ENCODE peak calls at places on chromosome 15, in four cellular contexts. One of them, this sample, is unnamed.
A peak's percentile ranks its signal among the peaks of the same experiment; 100 is the strongest.

GRCh38 chr15:76863693-76864092 is 41.4 kb downstream of the SCAPER start:
- DNase-seq in mesendoderm: peak; percentile 5
- DNase-seq in IMR-90: no peak
- DNase-seq in H9: no peak
- DNase-seq in this sample: no peak

GRCh38 chr15:85941186-85941855 is 138.3 kb upstream of the AGBL1 start:
- DNase-seq in mesendoderm: no peak
- DNase-seq in IMR-90: no peak
- DNase-seq in H9: no peak
- DNase-seq in this sample: no peak

GRCh38 chr15:47576921-47577474 is 140.3 kb upstream of the SEMA6D start:
- DNase-seq in H9: no peak
- DNase-seq in mesendoderm: no peak
- DNase-seq in IMR-90: peak; percentile 10
- DNase-seq in this sample: no peak

GRCh38 chr15:89115547-89115946 is 27.3 kb downstream of the ABHD2 start:
- DNase-seq in H9: no peak
- DNase-seq in IMR-90: no peak
- DNase-seq in mesendoderm: no peak
- DNase-seq in this sample: no peak

GRCh38 chr15:29324746-29325145 is 55.1 kb upstream of the NSMCE3 start:
- DNase-seq in mesendoderm: no peak
- DNase-seq in IMR-90: no peak
- DNase-seq in H9: no peak
- DNase-seq in this sample: no peak

GRCh38 chr15:66739287-66739686 is 37.3 kb downstream of the SMAD6 start:
- DNase-seq in IMR-90: no peak
- DNase-seq in H9: no peak
- DNase-seq in mesendoderm: no peak
- DNase-seq in this sample: no peak

GRCh38 chr15:99390667-99391066 is 139.4 kb downstream of the LRRC28 start:
- DNase-seq in IMR-90: no peak
- DNase-seq in mesendoderm: peak; percentile 73
- DNase-seq in H9: peak; percentile 56
- DNase-seq in this sample: no peak

GRCh38 chr15:70101459-70102113 is 3.9 kb upstream of the TLE3 start:
- DNase-seq in IMR-90: peak; percentile 86
- DNase-seq in mesendoderm: peak; percentile 98
- DNase-seq in H9: peak; percentile 77
- DNase-seq in this sample: no peak

GRCh38 chr15:77797270-77797669 is 164.6 kb upstream of the LINGO1 start:
- DNase-seq in mesendoderm: no peak
- DNase-seq in IMR-90: no peak
- DNase-seq in H9: no peak
- DNase-seq in this sample: no peak

GRCh38 chr15:66565731-66566130 is at the start of gene LCTL:
- DNase-seq in IMR-90: peak; percentile 72
- DNase-seq in mesendoderm: peak; percentile 81
- DNase-seq in H9: peak; percentile 80
- DNase-seq in this sample: peak; percentile 73

GRCh38 chr15:80615783-80616391 is 79.2 kb upstream of the ABHD17C start:
- DNase-seq in IMR-90: peak; percentile 66
- DNase-seq in mesendoderm: no peak
- DNase-seq in H9: no peak
- DNase-seq in this sample: no peak

GRCh38 chr15:48631191-48631770 is 14.2 kb downstream of the FBN1 start:
- DNase-seq in H9: no peak
- DNase-seq in mesendoderm: peak; percentile 54
- DNase-seq in IMR-90: peak; percentile 32
- DNase-seq in this sample: no peak

GRCh38 chr15:63466378-63467192 is 37.8 kb upstream of the USP3 start:
- DNase-seq in mesendoderm: peak; percentile 89
- DNase-seq in H9: peak; percentile 67
- DNase-seq in IMR-90: peak; percentile 70
- DNase-seq in this sample: peak; percentile 55

GRCh38 chr15:96237002-96237401 is 93.5 kb upstream of the NR2F2 start:
- DNase-seq in H9: no peak
- DNase-seq in mesendoderm: no peak
- DNase-seq in IMR-90: no peak
- DNase-seq in this sample: no peak

GRCh38 chr15:40046721-40047412 is 7.9 kb upstream of the SRP14 start:
- DNase-seq in IMR-90: peak; percentile 84
- DNase-seq in mesendoderm: no peak
- DNase-seq in H9: no peak
- DNase-seq in this sample: peak; percentile 26

GRCh38 chr15:34084086-34084485 is 17.6 kb downstream of the EMC7 start:
- DNase-seq in IMR-90: peak; percentile 84
- DNase-seq in H9: no peak
- DNase-seq in mesendoderm: no peak
- DNase-seq in this sample: no peak

GRCh38 chr15:33204087-33204486 is 9.6 kb upstream of the FMN1 start:
- DNase-seq in H9: no peak
- DNase-seq in mesendoderm: no peak
- DNase-seq in IMR-90: no peak
- DNase-seq in this sample: no peak

GRCh38 chr15:43505723-43506122 is 11.7 kb upstream of the MAP1A start:
- DNase-seq in IMR-90: peak; percentile 92
- DNase-seq in mesendoderm: no peak
- DNase-seq in H9: no peak
- DNase-seq in this sample: no peak

GRCh38 chr15:77034620-77035467 is 36.1 kb downstream of the TSPAN3 start:
- DNase-seq in IMR-90: no peak
- DNase-seq in mesendoderm: no peak
- DNase-seq in H9: peak; percentile 58
- DNase-seq in this sample: peak; percentile 91

GRCh38 chr15:39202641-39203040 is 378.2 kb upstream of the THBS1 start:
- DNase-seq in IMR-90: no peak
- DNase-seq in H9: no peak
- DNase-seq in mesendoderm: no peak
- DNase-seq in this sample: no peak

GRCh38 chr15:39629376-39629775 is 48.5 kb downstream of the THBS1 start:
- DNase-seq in mesendoderm: no peak
- DNase-seq in H9: no peak
- DNase-seq in IMR-90: peak; percentile 43
- DNase-seq in this sample: no peak

GRCh38 chr15:40386480-40386879 is 4.0 kb downstream of the KNSTRN start:
- DNase-seq in H9: no peak
- DNase-seq in mesendoderm: no peak
- DNase-seq in IMR-90: no peak
- DNase-seq in this sample: no peak

GRCh38 chr15:67409175-67409574 is 111.8 kb upstream of the C15orf61 start:
- DNase-seq in mesendoderm: no peak
- DNase-seq in IMR-90: no peak
- DNase-seq in H9: no peak
- DNase-seq in this sample: no peak

GRCh38 chr15:91243806-91244205 is 143.7 kb downstream of the SV2B start:
- DNase-seq in mesendoderm: no peak
- DNase-seq in H9: no peak
- DNase-seq in IMR-90: no peak
- DNase-seq in this sample: no peak

GRCh38 chr15:38636597-38636996 is 72.0 kb upstream of the RASGRP1 start:
- DNase-seq in IMR-90: no peak
- DNase-seq in mesendoderm: no peak
- DNase-seq in H9: no peak
- DNase-seq in this sample: no peak

GRCh38 chr15:78358114-78358513 is 18.0 kb downstream of the CRABP1 start:
- DNase-seq in IMR-90: no peak
- DNase-seq in mesendoderm: peak; percentile 83
- DNase-seq in H9: peak; percentile 61
- DNase-seq in this sample: no peak

GRCh38 chr15:25790003-25790660 is 73.0 kb downstream of the ATP10A start:
- DNase-seq in IMR-90: peak; percentile 90
- DNase-seq in H9: no peak
- DNase-seq in mesendoderm: peak; percentile 50
- DNase-seq in this sample: no peak

GRCh38 chr15:79416876-79417275 is 15.3 kb upstream of the MINAR1 start:
- DNase-seq in H9: no peak
- DNase-seq in mesendoderm: no peak
- DNase-seq in IMR-90: no peak
- DNase-seq in this sample: no peak
- H3K56ac ChIP-seq in H9: no peak overlapping the region
- H3K56ac ChIP-seq in mesendoderm: no peak overlapping the region
- H3K56ac ChIP-seq in IMR-90: no peak overlapping the region
- H3K56ac ChIP-seq in this sample: no peak overlapping the region

DNA sequence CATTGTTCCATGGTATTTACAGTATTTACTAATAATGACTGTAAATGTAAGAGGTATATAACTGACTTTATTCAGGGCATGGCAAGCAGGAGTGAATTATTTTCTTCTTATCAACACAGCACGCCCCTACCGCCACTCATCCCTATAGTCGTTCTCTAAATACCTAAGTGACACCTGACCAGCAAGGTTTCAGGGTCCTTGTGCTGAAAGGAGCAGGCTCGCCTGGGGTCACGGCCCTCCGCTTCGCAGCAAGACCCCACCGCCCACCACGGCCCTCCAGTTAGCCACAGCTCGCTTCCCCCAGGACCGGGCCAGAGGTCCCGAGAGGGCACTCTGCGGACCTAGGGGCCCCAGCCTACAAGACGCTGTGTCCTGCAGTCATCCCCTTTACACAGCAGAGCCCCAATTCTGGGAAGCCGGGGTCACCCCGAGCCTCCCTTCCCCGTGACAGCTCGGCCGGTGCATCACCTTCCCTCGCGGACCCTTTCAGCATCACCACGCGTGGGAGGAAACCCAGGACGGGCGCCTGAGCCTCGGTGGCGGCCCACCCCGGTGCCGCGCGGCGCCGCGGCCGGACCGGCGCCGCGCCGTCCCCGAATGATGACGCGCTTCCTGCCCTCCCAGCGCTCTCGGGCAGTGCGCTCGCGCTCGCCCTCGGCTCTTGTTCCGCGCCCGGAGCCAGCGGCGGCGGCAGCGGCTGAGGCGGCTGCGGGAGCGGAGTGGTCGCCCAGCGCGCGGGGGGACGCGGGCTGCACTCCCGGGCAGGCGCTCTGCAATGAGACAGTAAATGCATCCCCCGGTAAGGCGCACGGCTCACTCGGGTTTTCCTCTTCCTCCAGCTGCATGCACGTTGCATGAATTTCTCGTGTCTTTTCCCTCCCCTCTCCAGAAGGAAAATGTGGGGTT is 225.1 kb upstream of the C2CD4B start:
- DNase-seq in H9: peak; percentile 69
- DNase-seq in mesendoderm: peak; percentile 85
- DNase-seq in IMR-90: peak; percentile 77
- DNase-seq in this sample: no peak
- H3K4ac ChIP-seq in H9: no peak within 1 kb of the TSS
- H3K4ac ChIP-seq in mesendoderm: peak within 1 kb of the TSS; percentile 61
- H3K4ac ChIP-seq in IMR-90: peak within 1 kb of the TSS; percentile 95
- H3K4ac ChIP-seq in this sample: peak within 1 kb of the TSS; percentile 76

DNA sequence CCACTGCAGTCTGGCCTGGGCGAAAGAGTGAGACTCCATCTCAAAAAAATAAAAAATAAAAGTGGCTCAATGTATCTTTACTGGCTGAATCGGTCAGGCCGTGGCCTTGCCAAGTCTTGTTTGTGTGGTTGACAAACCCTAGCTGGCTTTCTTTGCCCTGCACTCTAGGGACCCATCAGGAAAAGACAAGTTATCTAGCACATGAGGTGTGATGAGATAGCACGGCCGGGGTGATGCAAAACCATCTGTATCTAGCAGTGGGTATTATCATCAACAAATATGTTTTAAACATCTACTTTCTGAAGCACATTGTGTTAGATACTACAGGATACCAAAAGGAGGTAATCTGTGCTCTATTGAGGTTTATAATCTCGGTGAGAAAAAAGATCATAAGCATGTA is 3.9 kb upstream of the DPP8 start:
- DNase-seq in H9: no peak
- DNase-seq in mesendoderm: peak; percentile 67
- DNase-seq in IMR-90: no peak
- DNase-seq in this sample: no peak
- H3K56ac ChIP-seq in H9: no peak overlapping the region
- H3K56ac ChIP-seq in mesendoderm: no peak overlapping the region
- H3K56ac ChIP-seq in IMR-90: no peak overlapping the region
- H3K56ac ChIP-seq in this sample: no peak overlapping the region

GRCh38 chr15:49877117-49877860 is 241.7 kb downstream of the ATP8B4 start:
- DNase-seq in H9: no peak
- DNase-seq in mesendoderm: peak; percentile 38
- DNase-seq in IMR-90: peak; percentile 60
- DNase-seq in this sample: no peak
- H3K4ac ChIP-seq in H9: no peak overlapping the region
- H3K4ac ChIP-seq in mesendoderm: no peak overlapping the region
- H3K4ac ChIP-seq in IMR-90: peak overlapping the region; percentile 34
- H3K4ac ChIP-seq in this sample: no peak overlapping the region

DNA sequence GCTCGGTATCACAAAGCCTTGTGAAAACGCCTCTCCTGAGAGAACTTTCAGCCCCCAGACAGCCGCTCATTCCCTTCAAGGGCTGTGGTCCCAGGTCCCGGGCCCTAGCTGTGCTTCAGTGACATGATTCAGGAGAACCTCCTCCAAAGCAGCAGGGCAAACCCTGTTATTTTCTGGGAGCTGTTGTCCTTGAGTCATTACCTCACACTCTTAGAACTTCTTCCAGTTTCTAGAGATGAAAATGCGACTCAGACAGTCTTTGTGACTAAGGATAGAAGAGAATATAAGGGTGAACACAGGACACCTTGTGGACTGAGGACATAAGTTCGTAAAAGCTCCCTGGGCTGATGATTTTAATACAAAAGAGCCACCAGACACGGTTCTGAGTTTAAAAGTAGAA is 203.8 kb downstream of the RORA start:
- DNase-seq in H9: no peak
- DNase-seq in mesendoderm: no peak
- DNase-seq in IMR-90: peak; percentile 70
- DNase-seq in this sample: no peak
- H3K56ac ChIP-seq in H9: no peak overlapping the region
- H3K56ac ChIP-seq in mesendoderm: no peak overlapping the region
- H3K56ac ChIP-seq in IMR-90: no peak overlapping the region
- H3K56ac ChIP-seq in this sample: no peak overlapping the region

GRCh38 chr15:101187820-101188516 is 63.9 kb downstream of the CHSY1 start:
- DNase-seq in IMR-90: peak; percentile 99
- DNase-seq in H9: no peak
- DNase-seq in mesendoderm: peak; percentile 84
- DNase-seq in this sample: no peak

GRCh38 chr15:101189341-101189679 is 62.5 kb downstream of the CHSY1 start:
- DNase-seq in IMR-90: no peak
- DNase-seq in H9: no peak
- DNase-seq in mesendoderm: no peak
- DNase-seq in this sample: no peak

GRCh38 chr15:101190196-101190595 is 61.7 kb downstream of the CHSY1 start:
- DNase-seq in mesendoderm: no peak
- DNase-seq in IMR-90: peak; percentile 38
- DNase-seq in H9: no peak
- DNase-seq in this sample: no peak

GRCh38 chr15:101189708-101190107 is 62.1 kb downstream of the CHSY1 start:
- DNase-seq in mesendoderm: no peak
- DNase-seq in H9: no peak
- DNase-seq in IMR-90: no peak
- DNase-seq in this sample: no peak

GRCh38 chr15:101188517-101189340 is 63.1 kb downstream of the CHSY1 start:
- DNase-seq in mesendoderm: no peak
- DNase-seq in IMR-90: peak; percentile 91
- DNase-seq in H9: no peak
- DNase-seq in this sample: no peak
- H3K4ac ChIP-seq in mesendoderm: no peak overlapping the region
- H3K4ac ChIP-seq in IMR-90: peak overlapping the region; percentile 100
- H3K4ac ChIP-seq in H9: no peak overlapping the region
- H3K4ac ChIP-seq in this sample: no peak overlapping the region

This sample was measured in H1.